ENCODE peak calls at places on chromosomes 12 and 14, in eight cellular contexts. One of them, this sample, is unnamed.

GRCh38 chr14:33685698-33686097 is 265.2 kb downstream of the EGLN3 start:
- DNase-seq in bronchial epithelial cell: no peak
- DNase-seq in stimulated activated CD4-positive, alpha-beta T cell treated with anti-CD3 and anti-CD28 coated beads, Interleukin-2, amount 100 ng/mL, for 48 hours: no peak
- DNase-seq in NCI-H460: no peak
- DNase-seq in hepatic stellate cell: no peak
- DNase-seq in EH: peak
- DNase-seq in NCI-H1436: no peak
- DNase-seq in activated CD4-positive, alpha-beta T cell treated with anti-CD3 and anti-CD28 coated beads, Interleukin-2, amount 10 ng/mL, durations not matched to agents 7 days and 5 days: no peak
- DNase-seq in this sample: no peak

GRCh38 chr12:92648242-92649031 is 54.4 kb upstream of the PLEKHG7 start:
- DNase-seq in activated CD4-positive, alpha-beta T cell treated with anti-CD3 and anti-CD28 coated beads, Interleukin-2, amount 10 ng/mL, durations not matched to agents 7 days and 5 days: no peak
- DNase-seq in NCI-H460: no peak
- DNase-seq in hepatic stellate cell: no peak
- DNase-seq in stimulated activated CD4-positive, alpha-beta T cell treated with anti-CD3 and anti-CD28 coated beads, Interleukin-2, amount 100 ng/mL, for 48 hours: no peak
- DNase-seq in bronchial epithelial cell: peak
- DNase-seq in NCI-H1436: no peak
- DNase-seq in EH: no peak
- DNase-seq in this sample: no peak

GRCh38 chr14:76084374-76084773 is 67.3 kb upstream of the GPATCH2L start:
- DNase-seq in EH: no peak
- DNase-seq in stimulated activated CD4-positive, alpha-beta T cell treated with anti-CD3 and anti-CD28 coated beads, Interleukin-2, amount 100 ng/mL, for 48 hours: no peak
- DNase-seq in hepatic stellate cell: no peak
- DNase-seq in NCI-H460: no peak
- DNase-seq in NCI-H1436: no peak
- DNase-seq in activated CD4-positive, alpha-beta T cell treated with anti-CD3 and anti-CD28 coated beads, Interleukin-2, amount 10 ng/mL, durations not matched to agents 7 days and 5 days: no peak
- DNase-seq in bronchial epithelial cell: no peak
- DNase-seq in this sample: no peak

GRCh38 chr12:20549115-20549719 is 145.9 kb upstream of the SLCO1C1 start:
- DNase-seq in stimulated activated CD4-positive, alpha-beta T cell treated with anti-CD3 and anti-CD28 coated beads, Interleukin-2, amount 100 ng/mL, for 48 hours: no peak
- DNase-seq in bronchial epithelial cell: peak
- DNase-seq in EH: peak
- DNase-seq in activated CD4-positive, alpha-beta T cell treated with anti-CD3 and anti-CD28 coated beads, Interleukin-2, amount 10 ng/mL, durations not matched to agents 7 days and 5 days: no peak
- DNase-seq in hepatic stellate cell: peak
- DNase-seq in NCI-H460: peak
- DNase-seq in NCI-H1436: no peak
- DNase-seq in this sample: peak

GRCh38 chr14:102672410-102672960 is 80.0 kb downstream of the RCOR1 start:
- DNase-seq in stimulated activated CD4-positive, alpha-beta T cell treated with anti-CD3 and anti-CD28 coated beads, Interleukin-2, amount 100 ng/mL, for 48 hours: no peak
- DNase-seq in activated CD4-positive, alpha-beta T cell treated with anti-CD3 and anti-CD28 coated beads, Interleukin-2, amount 10 ng/mL, durations not matched to agents 7 days and 5 days: no peak
- DNase-seq in NCI-H1436: no peak
- DNase-seq in NCI-H460: no peak
- DNase-seq in hepatic stellate cell: no peak
- DNase-seq in bronchial epithelial cell: no peak
- DNase-seq in EH: no peak
- DNase-seq in this sample: no peak

GRCh38 chr14:24368562-24369252 is 723 bp downstream of the NFATC4 start:
- DNase-seq in NCI-H1436: peak
- DNase-seq in activated CD4-positive, alpha-beta T cell treated with anti-CD3 and anti-CD28 coated beads, Interleukin-2, amount 10 ng/mL, durations not matched to agents 7 days and 5 days: no peak
- DNase-seq in NCI-H460: no peak
- DNase-seq in stimulated activated CD4-positive, alpha-beta T cell treated with anti-CD3 and anti-CD28 coated beads, Interleukin-2, amount 100 ng/mL, for 48 hours: no peak
- DNase-seq in bronchial epithelial cell: no peak
- DNase-seq in EH: peak
- DNase-seq in hepatic stellate cell: peak
- DNase-seq in this sample: peak

GRCh38 chr12:95096378-95096777 is 23.0 kb upstream of the NR2C1 start:
- DNase-seq in bronchial epithelial cell: no peak
- DNase-seq in EH: no peak
- DNase-seq in hepatic stellate cell: no peak
- DNase-seq in stimulated activated CD4-positive, alpha-beta T cell treated with anti-CD3 and anti-CD28 coated beads, Interleukin-2, amount 100 ng/mL, for 48 hours: no peak
- DNase-seq in NCI-H460: no peak
- DNase-seq in NCI-H1436: no peak
- DNase-seq in activated CD4-positive, alpha-beta T cell treated with anti-CD3 and anti-CD28 coated beads, Interleukin-2, amount 10 ng/mL, durations not matched to agents 7 days and 5 days: no peak
- DNase-seq in this sample: no peak

GRCh38 chr14:31084385-31084784 is 58.2 kb upstream of the STRN3 start:
- DNase-seq in activated CD4-positive, alpha-beta T cell treated with anti-CD3 and anti-CD28 coated beads, Interleukin-2, amount 10 ng/mL, durations not matched to agents 7 days and 5 days: no peak
- DNase-seq in NCI-H460: no peak
- DNase-seq in bronchial epithelial cell: no peak
- DNase-seq in EH: no peak
- DNase-seq in NCI-H1436: peak
- DNase-seq in stimulated activated CD4-positive, alpha-beta T cell treated with anti-CD3 and anti-CD28 coated beads, Interleukin-2, amount 100 ng/mL, for 48 hours: no peak
- DNase-seq in hepatic stellate cell: no peak
- DNase-seq in this sample: no peak

GRCh38 chr14:61453103-61453767 is 131.9 kb downstream of the PRKCH start:
- DNase-seq in bronchial epithelial cell: no peak
- DNase-seq in EH: no peak
- DNase-seq in activated CD4-positive, alpha-beta T cell treated with anti-CD3 and anti-CD28 coated beads, Interleukin-2, amount 10 ng/mL, durations not matched to agents 7 days and 5 days: no peak
- DNase-seq in hepatic stellate cell: no peak
- DNase-seq in NCI-H460: no peak
- DNase-seq in NCI-H1436: no peak
- DNase-seq in stimulated activated CD4-positive, alpha-beta T cell treated with anti-CD3 and anti-CD28 coated beads, Interleukin-2, amount 100 ng/mL, for 48 hours: no peak
- DNase-seq in this sample: no peak

GRCh38 chr12:10178766-10179165 is at the start of gene TMEM52B:
- DNase-seq in stimulated activated CD4-positive, alpha-beta T cell treated with anti-CD3 and anti-CD28 coated beads, Interleukin-2, amount 100 ng/mL, for 48 hours: no peak
- DNase-seq in EH: no peak
- DNase-seq in NCI-H460: no peak
- DNase-seq in NCI-H1436: no peak
- DNase-seq in bronchial epithelial cell: no peak
- DNase-seq in activated CD4-positive, alpha-beta T cell treated with anti-CD3 and anti-CD28 coated beads, Interleukin-2, amount 10 ng/mL, durations not matched to agents 7 days and 5 days: no peak
- DNase-seq in hepatic stellate cell: no peak
- DNase-seq in this sample: no peak

GRCh38 chr14:100159107-100159864 is at the start of gene DEGS2:
- DNase-seq in stimulated activated CD4-positive, alpha-beta T cell treated with anti-CD3 and anti-CD28 coated beads, Interleukin-2, amount 100 ng/mL, for 48 hours: peak
- DNase-seq in activated CD4-positive, alpha-beta T cell treated with anti-CD3 and anti-CD28 coated beads, Interleukin-2, amount 10 ng/mL, durations not matched to agents 7 days and 5 days: peak
- DNase-seq in NCI-H460: no peak
- DNase-seq in NCI-H1436: peak
- DNase-seq in bronchial epithelial cell: no peak
- DNase-seq in hepatic stellate cell: no peak
- DNase-seq in EH: no peak
- DNase-seq in this sample: no peak

GRCh38 chr12:3213768-3214167 is 136.6 kb downstream of the TSPAN9 start:
- DNase-seq in activated CD4-positive, alpha-beta T cell treated with anti-CD3 and anti-CD28 coated beads, Interleukin-2, amount 10 ng/mL, durations not matched to agents 7 days and 5 days: no peak
- DNase-seq in stimulated activated CD4-positive, alpha-beta T cell treated with anti-CD3 and anti-CD28 coated beads, Interleukin-2, amount 100 ng/mL, for 48 hours: no peak
- DNase-seq in hepatic stellate cell: no peak
- DNase-seq in NCI-H1436: no peak
- DNase-seq in EH: no peak
- DNase-seq in NCI-H460: no peak
- DNase-seq in bronchial epithelial cell: no peak
- DNase-seq in this sample: no peak

GRCh38 chr12:107079172-107080011 is 14.0 kb downstream of the CRY1 start:
- DNase-seq in activated CD4-positive, alpha-beta T cell treated with anti-CD3 and anti-CD28 coated beads, Interleukin-2, amount 10 ng/mL, durations not matched to agents 7 days and 5 days: no peak
- DNase-seq in NCI-H1436: no peak
- DNase-seq in EH: peak
- DNase-seq in NCI-H460: peak
- DNase-seq in bronchial epithelial cell: peak
- DNase-seq in hepatic stellate cell: no peak
- DNase-seq in stimulated activated CD4-positive, alpha-beta T cell treated with anti-CD3 and anti-CD28 coated beads, Interleukin-2, amount 100 ng/mL, for 48 hours: no peak
- DNase-seq in this sample: peak

GRCh38 chr12:25276199-25276937 is 25.6 kb upstream of the KRAS start:
- DNase-seq in NCI-H460: peak
- DNase-seq in EH: peak
- DNase-seq in NCI-H1436: peak
- DNase-seq in stimulated activated CD4-positive, alpha-beta T cell treated with anti-CD3 and anti-CD28 coated beads, Interleukin-2, amount 100 ng/mL, for 48 hours: peak
- DNase-seq in bronchial epithelial cell: peak
- DNase-seq in hepatic stellate cell: peak
- DNase-seq in activated CD4-positive, alpha-beta T cell treated with anti-CD3 and anti-CD28 coated beads, Interleukin-2, amount 10 ng/mL, durations not matched to agents 7 days and 5 days: no peak
- DNase-seq in this sample: peak

GRCh38 chr12:4412056-4412455 is 32.5 kb upstream of the FGF23 start:
- DNase-seq in EH: no peak
- DNase-seq in bronchial epithelial cell: no peak
- DNase-seq in stimulated activated CD4-positive, alpha-beta T cell treated with anti-CD3 and anti-CD28 coated beads, Interleukin-2, amount 100 ng/mL, for 48 hours: no peak
- DNase-seq in hepatic stellate cell: no peak
- DNase-seq in activated CD4-positive, alpha-beta T cell treated with anti-CD3 and anti-CD28 coated beads, Interleukin-2, amount 10 ng/mL, durations not matched to agents 7 days and 5 days: no peak
- DNase-seq in NCI-H460: no peak
- DNase-seq in NCI-H1436: no peak
- DNase-seq in this sample: no peak

GRCh38 chr14:57502581-57503254 is 9.1 kb upstream of the CCDC198 start:
- DNase-seq in NCI-H460: no peak
- DNase-seq in hepatic stellate cell: no peak
- DNase-seq in EH: peak
- DNase-seq in stimulated activated CD4-positive, alpha-beta T cell treated with anti-CD3 and anti-CD28 coated beads, Interleukin-2, amount 100 ng/mL, for 48 hours: no peak
- DNase-seq in NCI-H1436: peak
- DNase-seq in bronchial epithelial cell: no peak
- DNase-seq in activated CD4-positive, alpha-beta T cell treated with anti-CD3 and anti-CD28 coated beads, Interleukin-2, amount 10 ng/mL, durations not matched to agents 7 days and 5 days: no peak
- DNase-seq in this sample: no peak

GRCh38 chr14:49931523-49931922 is 38.6 kb downstream of the ARF6 start:
- DNase-seq in NCI-H460: no peak
- DNase-seq in EH: no peak
- DNase-seq in NCI-H1436: no peak
- DNase-seq in bronchial epithelial cell: no peak
- DNase-seq in hepatic stellate cell: no peak
- DNase-seq in stimulated activated CD4-positive, alpha-beta T cell treated with anti-CD3 and anti-CD28 coated beads, Interleukin-2, amount 100 ng/mL, for 48 hours: no peak
- DNase-seq in activated CD4-positive, alpha-beta T cell treated with anti-CD3 and anti-CD28 coated beads, Interleukin-2, amount 10 ng/mL, durations not matched to agents 7 days and 5 days: no peak
- DNase-seq in this sample: no peak

GRCh38 chr12:44558340-44559100 is 317.6 kb downstream of the NELL2 start:
- DNase-seq in EH: no peak
- DNase-seq in bronchial epithelial cell: no peak
- DNase-seq in NCI-H460: no peak
- DNase-seq in activated CD4-positive, alpha-beta T cell treated with anti-CD3 and anti-CD28 coated beads, Interleukin-2, amount 10 ng/mL, durations not matched to agents 7 days and 5 days: no peak
- DNase-seq in hepatic stellate cell: no peak
- DNase-seq in stimulated activated CD4-positive, alpha-beta T cell treated with anti-CD3 and anti-CD28 coated beads, Interleukin-2, amount 100 ng/mL, for 48 hours: no peak
- DNase-seq in NCI-H1436: no peak
- DNase-seq in this sample: no peak

GRCh38 chr14:20662968-20663731 is 21.2 kb upstream of the RNASE4 start:
- DNase-seq in hepatic stellate cell: peak
- DNase-seq in NCI-H460: peak
- DNase-seq in NCI-H1436: no peak
- DNase-seq in bronchial epithelial cell: peak
- DNase-seq in activated CD4-positive, alpha-beta T cell treated with anti-CD3 and anti-CD28 coated beads, Interleukin-2, amount 10 ng/mL, durations not matched to agents 7 days and 5 days: peak
- DNase-seq in EH: peak
- DNase-seq in stimulated activated CD4-positive, alpha-beta T cell treated with anti-CD3 and anti-CD28 coated beads, Interleukin-2, amount 100 ng/mL, for 48 hours: peak
- DNase-seq in this sample: peak

GRCh38 chr12:121154793-121155375 is 22.2 kb downstream of the P2RX7 start:
- DNase-seq in stimulated activated CD4-positive, alpha-beta T cell treated with anti-CD3 and anti-CD28 coated beads, Interleukin-2, amount 100 ng/mL, for 48 hours: no peak
- DNase-seq in NCI-H460: no peak
- DNase-seq in EH: no peak
- DNase-seq in activated CD4-positive, alpha-beta T cell treated with anti-CD3 and anti-CD28 coated beads, Interleukin-2, amount 10 ng/mL, durations not matched to agents 7 days and 5 days: no peak
- DNase-seq in NCI-H1436: no peak
- DNase-seq in hepatic stellate cell: no peak
- DNase-seq in bronchial epithelial cell: no peak
- DNase-seq in this sample: no peak

GRCh38 chr12:47808574-47809380 is 10.9 kb downstream of the HDAC7 start:
- DNase-seq in activated CD4-positive, alpha-beta T cell treated with anti-CD3 and anti-CD28 coated beads, Interleukin-2, amount 10 ng/mL, durations not matched to agents 7 days and 5 days: peak
- DNase-seq in hepatic stellate cell: no peak
- DNase-seq in bronchial epithelial cell: peak
- DNase-seq in NCI-H1436: no peak
- DNase-seq in EH: peak
- DNase-seq in NCI-H460: no peak
- DNase-seq in stimulated activated CD4-positive, alpha-beta T cell treated with anti-CD3 and anti-CD28 coated beads, Interleukin-2, amount 100 ng/mL, for 48 hours: no peak
- DNase-seq in this sample: peak

GRCh38 chr14:67853748-67854147 is 34.2 kb downstream of the RAD51B start:
- DNase-seq in EH: no peak
- DNase-seq in NCI-H460: no peak
- DNase-seq in activated CD4-positive, alpha-beta T cell treated with anti-CD3 and anti-CD28 coated beads, Interleukin-2, amount 10 ng/mL, durations not matched to agents 7 days and 5 days: no peak
- DNase-seq in stimulated activated CD4-positive, alpha-beta T cell treated with anti-CD3 and anti-CD28 coated beads, Interleukin-2, amount 100 ng/mL, for 48 hours: no peak
- DNase-seq in NCI-H1436: no peak
- DNase-seq in bronchial epithelial cell: no peak
- DNase-seq in hepatic stellate cell: no peak
- DNase-seq in this sample: no peak

GRCh38 chr14:89650077-89650978 is 233.3 kb upstream of the FOXN3 start:
- DNase-seq in bronchial epithelial cell: peak
- DNase-seq in NCI-H1436: no peak
- DNase-seq in NCI-H460: no peak
- DNase-seq in hepatic stellate cell: no peak
- DNase-seq in EH: no peak
- DNase-seq in activated CD4-positive, alpha-beta T cell treated with anti-CD3 and anti-CD28 coated beads, Interleukin-2, amount 10 ng/mL, durations not matched to agents 7 days and 5 days: no peak
- DNase-seq in stimulated activated CD4-positive, alpha-beta T cell treated with anti-CD3 and anti-CD28 coated beads, Interleukin-2, amount 100 ng/mL, for 48 hours: no peak
- DNase-seq in this sample: peak

This sample was measured in EL.